ENCODE peak calls at places on chromosomes 16 and 17, in six cellular contexts. B is fibroblast of lung, Z is Karpas-422, V is H1, Y is IMR-90, R is GM12878. E is an unnamed sample.

GRCh38 chr17:80352991-80353665 is 61.8 kb upstream of the ENDOV start:
- DNase-seq in Y (no peak), B (no peak), Z (no peak), V (no peak), R (no peak), E (no peak)

GRCh38 chr17:82230627-82231311 is 1.9 kb downstream of the SLC16A3 start:
- DNase-seq in R (no peak), V (no peak), Z (no peak), B (peak; percentile 79), Y (peak; percentile 81), E (peak; percentile 95)

GRCh38 chr17:3583456-3583855 is 25.8 kb downstream of the TRPV1 start:
- DNase-seq in Z (no peak), B (no peak), Y (no peak), V (no peak), R (no peak), E (no peak)

GRCh38 chr17:42880776-42881175 is 19.8 kb upstream of the G6PC1 start:
- DNase-seq in V (no peak), R (no peak), Y (no peak), B (no peak), Z (no peak), E (no peak)

GRCh38 chr16:84569382-84569987 is 48.4 kb downstream of the COTL1 start:
- DNase-seq in B (no peak), Z (no peak), R (peak; percentile 36), Y (no peak), V (no peak), E (no peak)

GRCh38 chr16:89281829-89282228 is 64.3 kb downstream of the ZNF778 start:
- DNase-seq in R (no peak), B (no peak), Y (no peak), V (no peak), Z (no peak), E (no peak)

GRCh38 chr17:32627233-32628008 is 140.6 kb downstream of the CDK5R1 start:
- DNase-seq in V (peak; percentile 58), R (no peak), Z (no peak), Y (no peak), B (peak; percentile 61), E (peak; percentile 40)

GRCh38 chr16:19678804-19679203 is 39.2 kb downstream of the KNOP1 start:
- DNase-seq in B (no peak), R (no peak), V (no peak), Z (no peak), Y (no peak), E (no peak)

GRCh38 chr17:38719943-38720641 is 10.0 kb upstream of the CISD3 start:
- DNase-seq in B (no peak), R (no peak), V (peak; percentile 81), Z (no peak), Y (no peak), E (no peak)

GRCh38 chr16:85600078-85600477 is 13.0 kb upstream of the GSE1 start:
- DNase-seq in Y (no peak), Z (no peak), B (no peak), V (no peak), R (no peak), E (no peak)

GRCh38 chr17:69046130-69046807 is 14.5 kb downstream of the ABCA9 start:
- DNase-seq in B (no peak), R (no peak), Y (no peak), V (no peak), Z (no peak), E (no peak)

GRCh38 chr17:8109669-8110455 is 8.5 kb downstream of the ALOXE3 start:
- DNase-seq in V (peak; percentile 92), R (no peak), Z (peak; percentile 89), Y (no peak), B (peak; percentile 11), E (peak; percentile 61)

GRCh38 chr16:13448346-13448745 is 471.6 kb upstream of the ERCC4 start:
- DNase-seq in B (no peak), V (no peak), R (no peak), Y (no peak), Z (no peak), E (no peak)

GRCh38 chr16:27973678-27974077 is 89.8 kb downstream of the GSG1L start:
- DNase-seq in Z (peak; percentile 55), V (no peak), R (no peak), B (no peak), Y (no peak), E (no peak)

GRCh38 chr17:7312432-7313027 is 2.6 kb downstream of the GPS2 start:
- DNase-seq in Z (peak; percentile 57), V (no peak), B (no peak), R (no peak), Y (no peak), E (no peak)

GRCh38 chr16:9756434-9756833 is 425.8 kb downstream of the GRIN2A start:
- DNase-seq in B (no peak), R (no peak), Z (no peak), Y (no peak), V (no peak), E (no peak)

GRCh38 chr17:48894886-48895285 is 2.3 kb downstream of the ATP5MC1 start:
- DNase-seq in R (no peak), Z (peak; percentile 32), Y (no peak), V (no peak), B (no peak), E (no peak)

GRCh38 chr16:66522816-66523590 is 26.9 kb downstream of the TK2 start:
- DNase-seq in V (no peak), B (no peak), Y (no peak), R (no peak), Z (no peak), E (no peak)

GRCh38 chr16:66524601-66525164 is 25.2 kb downstream of the TK2 start:
- DNase-seq in Z (peak; percentile 61), Y (no peak), V (no peak), B (no peak), R (peak; percentile 85), E (no peak)

GRCh38 chr16:66523861-66524354 is 26.0 kb downstream of the TK2 start:
- DNase-seq in V (no peak), Y (no peak), Z (no peak), R (no peak), B (no peak), E (no peak)

GRCh38 chr16:66528294-66528693 is 21.6 kb downstream of the TK2 start:
- DNase-seq in R (no peak), Z (no peak), Y (no peak), B (no peak), V (no peak), E (no peak)

GRCh38 chr16:66525396-66526180 is 24.3 kb downstream of the TK2 start:
- DNase-seq in V (no peak), Z (no peak), R (no peak), Y (no peak), B (peak; percentile 87), E (peak; percentile 34)
- H4K20me1 ChIP-seq in V (no peaks in the 10 kb centered on the region), Z (no peaks in the 10 kb centered on the region), R (no peaks in the 10 kb centered on the region), Y (no peaks in the 10 kb centered on the region), B (no peaks in the 10 kb centered on the region), E (no peaks in the 10 kb centered on the region)

GRCh38 chr17:77184474-77184873 is 43.7 kb downstream of the SEC14L1 start:
- DNase-seq in R (no peak), V (no peak), B (peak; percentile 75), Z (no peak), Y (no peak), E (peak; percentile 89)

GRCh38 chr17:77186141-77186604 is 45.4 kb downstream of the SEC14L1 start:
- DNase-seq in B (no peak), V (no peak), Y (no peak), Z (no peak), R (no peak), E (no peak)

GRCh38 chr17:77182205-77182604 is 41.4 kb downstream of the SEC14L1 start:
- DNase-seq in Z (no peak), R (no peak), V (no peak), Y (no peak), B (no peak), E (no peak)

GRCh38 chr17:77182773-77183172 is 42.0 kb downstream of the SEC14L1 start:
- DNase-seq in R (no peak), B (no peak), Y (no peak), Z (no peak), V (no peak), E (no peak)

DNA sequence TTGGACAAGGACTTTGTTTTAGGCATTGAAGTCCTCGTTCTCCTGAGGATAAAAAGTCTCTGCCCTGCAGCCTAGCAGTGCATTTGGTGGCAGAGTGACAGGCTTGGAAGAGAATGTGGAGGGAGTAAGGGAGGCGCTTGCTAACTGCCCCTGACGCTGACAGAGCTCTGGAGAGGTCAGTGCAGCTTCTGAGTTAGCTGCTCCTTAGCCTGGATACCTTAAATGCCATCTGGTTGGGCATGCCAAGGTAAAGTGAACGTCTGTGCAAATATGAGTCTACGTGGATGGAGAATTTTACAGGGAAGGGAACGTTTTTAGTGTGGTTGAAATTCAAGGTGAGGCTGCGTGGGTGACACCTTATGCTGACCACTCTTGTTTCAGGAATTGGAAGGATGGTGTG is 44.4 kb downstream of the SEC14L1 start:
- DNase-seq in R (no peak), Z (no peak), B (no peak), Y (no peak), V (no peak), E (peak; percentile 27)
- H3K4me1 ChIP-seq in R (peaks cover 64% of the 10 kb centered on the region), Z (peaks cover 85% of the 10 kb centered on the region), B (no peaks in the 10 kb centered on the region), Y (peaks cover 11% of the 10 kb centered on the region), V (peaks cover 5% of the 10 kb centered on the region), E (peaks cover 38% of the 10 kb centered on the region)

GRCh38 chr16:71693168-71693567 is 31.3 kb downstream of the PHLPP2 start:
- DNase-seq in R (no peak), Z (no peak), V (no peak), Y (no peak), B (no peak), E (no peak)
- H3K9ac ChIP-seq in R (no peak overlapping the region), Z (no peak overlapping the region), V (no peak overlapping the region), Y (no peak overlapping the region), B (no peak overlapping the region), E (no peak overlapping the region)

GRCh38 chr16:1708083-1708767 is 2.2 kb downstream of the MAPK8IP3 start:
- DNase-seq in B (peak; percentile 32), R (no peak), Z (no peak), Y (no peak), V (no peak), E (no peak)
- H4K20me1 ChIP-seq in B (no peaks in the 10 kb centered on the region), R (peaks cover 4% of the 10 kb centered on the region), Z (peaks cover 18% of the 10 kb centered on the region), Y (peaks cover 66% of the 10 kb centered on the region), V (peaks cover 17% of the 10 kb centered on the region), E (peaks cover 3% of the 10 kb centered on the region)

DNA sequence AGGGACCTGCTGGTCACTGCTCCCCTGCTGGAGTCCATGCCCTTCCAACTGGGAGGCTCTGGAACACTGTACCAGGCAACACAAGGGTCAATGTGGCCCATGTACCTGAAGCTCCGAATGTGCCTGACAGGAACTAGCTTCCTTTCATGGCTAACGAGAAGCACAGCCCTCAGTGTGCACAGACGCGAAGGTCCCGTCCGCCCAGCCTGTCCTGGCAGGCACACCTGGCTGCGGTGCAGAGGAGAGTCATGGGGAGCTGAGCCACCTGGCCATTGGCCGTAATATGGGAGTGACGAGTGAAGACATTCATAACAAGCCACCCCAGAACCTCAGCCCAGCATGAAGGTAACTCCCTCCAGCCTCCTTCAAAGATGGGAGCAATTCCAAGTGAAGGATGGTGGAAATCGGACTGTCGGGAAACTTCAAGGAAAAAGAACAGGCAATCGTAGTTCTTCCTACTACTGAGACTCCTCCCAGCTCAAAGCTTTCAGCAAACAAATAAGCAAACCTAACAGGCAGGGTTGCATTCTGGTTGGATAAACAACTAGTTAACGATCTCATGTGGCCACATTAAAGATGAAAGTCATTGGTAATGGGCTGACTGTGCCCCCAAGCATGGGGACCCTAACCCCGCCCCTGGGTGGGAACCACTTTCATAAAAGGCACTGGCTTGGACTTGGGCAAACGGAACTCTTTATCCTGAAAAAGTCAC is 13.2 kb downstream of the TMEM11 start:
- DNase-seq in V (no peak), Y (no peak), Z (no peak), R (no peak), B (no peak), E (peak; percentile 13)
- H3K4me1 ChIP-seq in V (peaks cover 18% of the 10 kb centered on the region), Y (peaks cover 2% of the 10 kb centered on the region), Z (no peaks in the 10 kb centered on the region), R (peaks cover 11% of the 10 kb centered on the region), B (no peaks in the 10 kb centered on the region), E (peaks cover 27% of the 10 kb centered on the region)